ENCODE peak calls at places on chromosomes 13 and 19, in nine cellular contexts. M, P, I, U, Z, Y, H, E and B are unnamed samples.

GRCh38 chr13:100508996-100509395 is 79.6 kb downstream of the GGACT start:
- DNase-seq in P (no peak), E (no peak), H (no peak), U (no peak), M (no peak), I (no peak), Z (no peak), Y (no peak), B (no peak)

GRCh38 chr13:67070306-67070705 is 159.8 kb downstream of the PCDH9 start:
- DNase-seq in Z (no peak), H (no peak), Y (no peak), M (no peak), I (no peak), P (no peak), E (no peak), U (no peak), B (no peak)

GRCh38 chr19:40190891-40191835 is at the start of gene MAP3K10:
- DNase-seq in P (peak), I (peak), H (peak), E (peak), Y (peak), M (peak), Z (peak), U (peak), B (peak)

GRCh38 chr19:12838182-12838890 is at the start of gene MAST1:
- DNase-seq in Y (peak), H (peak), E (no peak), P (peak), U (no peak), I (no peak), M (no peak), Z (peak), B (no peak)

GRCh38 chr19:33250500-33250899 is 24.9 kb upstream of the SLC7A10 start:
- DNase-seq in Z (no peak), P (no peak), M (no peak), E (no peak), U (peak), H (no peak), Y (no peak), I (no peak), B (no peak)

GRCh38 chr19:50554212-50554611 is 14.0 kb downstream of the LRRC4B start:
- DNase-seq in I (no peak), M (no peak), U (no peak), H (no peak), Z (no peak), E (no peak), P (no peak), Y (no peak), B (no peak)

GRCh38 chr13:80132741-80133601 is 208.0 kb downstream of the SPRY2 start:
- DNase-seq in Y (peak), Z (peak), E (peak), M (peak), H (peak), U (peak), P (peak), I (peak), B (no peak)

GRCh38 chr19:55309437-55309836 is 15.7 kb downstream of the TMEM150B start:
- DNase-seq in P (no peak), H (no peak), Z (no peak), E (no peak), M (no peak), I (no peak), U (no peak), Y (no peak), B (no peak)

GRCh38 chr19:13744179-13744578 is 20.1 kb upstream of the MRI1 start:
- DNase-seq in M (no peak), P (no peak), E (no peak), U (no peak), I (no peak), Z (no peak), Y (no peak), H (no peak), B (no peak)

GRCh38 chr13:29369060-29369743 is 226.3 kb downstream of the SLC7A1 start:
- DNase-seq in Y (peak), P (no peak), U (no peak), H (no peak), E (peak), Z (peak), I (no peak), M (peak), B (no peak)

GRCh38 chr13:111912453-111912866 is 154.5 kb upstream of the SOX1 start:
- DNase-seq in H (no peak), P (no peak), Y (no peak), E (no peak), M (no peak), Z (no peak), I (no peak), U (no peak), B (no peak)

GRCh38 chr13:63198076-63198475 is 1782.4 kb upstream of the PCDH20 start:
- DNase-seq in I (no peak), U (no peak), Y (no peak), M (peak), E (peak), H (peak), Z (no peak), P (no peak), B (no peak)

GRCh38 chr19:16541526-16542044 is 652 bp downstream of the CHERP start:
- DNase-seq in I (no peak), P (no peak), E (no peak), Y (no peak), U (no peak), M (peak), Z (no peak), H (no peak), B (no peak)

GRCh38 chr19:42942187-42942789 is 5.3 kb upstream of the PSG7 start:
- DNase-seq in U (no peak), I (no peak), P (no peak), Z (peak), Y (no peak), E (peak), M (peak), H (no peak), B (no peak)

GRCh38 chr19:43265664-43266025 is 3.7 kb downstream of the PSG9 start:
- DNase-seq in I (no peak), M (peak), P (no peak), H (no peak), Y (no peak), Z (no peak), U (no peak), E (no peak), B (no peak)

GRCh38 chr13:35179494-35179893 is 237.4 kb downstream of the NBEA start:
- DNase-seq in E (peak), M (no peak), Y (no peak), P (no peak), U (no peak), I (no peak), H (no peak), Z (peak), B (no peak)

GRCh38 chr13:91950803-91951202 is 552.4 kb downstream of the GPC5 start:
- DNase-seq in E (no peak), I (no peak), U (no peak), Z (no peak), Y (no peak), M (no peak), P (no peak), H (no peak), B (no peak)

GRCh38 chr19:45152504-45153338 is 8.1 kb downstream of the NKPD1 start:
- DNase-seq in Z (no peak), M (peak), H (peak), U (peak), P (peak), I (peak), E (peak), Y (peak), B (no peak)

GRCh38 chr13:108361769-108362168 is 92.3 kb downstream of the TNFSF13B start:
- DNase-seq in Z (no peak), H (no peak), I (no peak), U (no peak), E (no peak), M (no peak), Y (no peak), P (no peak), B (no peak)

GRCh38 chr13:79548886-79549285 is 67.9 kb downstream of the NDFIP2 start:
- DNase-seq in M (peak), Y (no peak), Z (peak), I (no peak), P (no peak), E (no peak), H (no peak), U (no peak), B (no peak)

GRCh38 chr13:102333320-102334181 is 68.3 kb downstream of the FGF14 start:
- DNase-seq in U (no peak), Z (no peak), Y (no peak), E (no peak), I (no peak), P (no peak), M (no peak), H (no peak), B (no peak)

GRCh38 chr13:28392896-28393295 is 102.0 kb downstream of the FLT1 start:
- DNase-seq in H (no peak), Z (no peak), E (no peak), M (no peak), Y (no peak), P (no peak), U (no peak), I (no peak), B (no peak)

GRCh38 chr13:105446197-105446596 is 1089.3 kb downstream of the EFNB2 start:
- DNase-seq in P (no peak), I (no peak), Y (no peak), E (no peak), Z (no peak), U (no peak), H (no peak), M (peak), B (no peak)

GRCh38 chr19:16594131-16594586 is 21.9 kb upstream of the SLC35E1 start:
- DNase-seq in H (no peak), P (no peak), Y (no peak), E (no peak), I (no peak), Z (no peak), M (no peak), U (no peak), B (no peak)

GRCh38 chr13:102401305-102401704 is 543 bp downstream of the FGF14 start:
- DNase-seq in Z (no peak), P (no peak), E (peak), M (no peak), H (no peak), I (no peak), U (no peak), Y (no peak), B (no peak)

GRCh38 chr13:85137516-85137915 is 661.7 kb downstream of the SLITRK6 start:
- DNase-seq in H (no peak), E (no peak), M (no peak), Z (no peak), U (no peak), I (no peak), P (no peak), Y (no peak), B (no peak)

GRCh38 chr19:30266687-30267086 is 105.5 kb upstream of the ZNF536 start:
- DNase-seq in Y (no peak), I (no peak), U (no peak), M (no peak), Z (no peak), P (no peak), E (no peak), H (no peak), B (no peak)

GRCh38 chr13:50153888-50154287 is 138.6 kb downstream of the KCNRG start:
- DNase-seq in M (no peak), H (no peak), I (no peak), E (no peak), Z (no peak), U (no peak), Y (no peak), P (no peak), B (no peak)

GRCh38 chr13:114281351-114282142 is at the start of gene UPF3A:
- DNase-seq in P (peak), Z (peak), U (peak), I (peak), H (peak), M (peak), E (peak), Y (peak), B (peak)

GRCh38 chr19:30228726-30229523 is 143.3 kb upstream of the ZNF536 start:
- DNase-seq in H (no peak), Y (no peak), U (no peak), E (no peak), P (no peak), I (no peak), Z (no peak), M (peak), B (no peak)

GRCh38 chr19:4759388-4760284 is 31.9 kb upstream of the FEM1A start:
- DNase-seq in E (peak), Z (peak), P (peak), M (peak), Y (peak), U (peak), H (peak), I (peak), B (peak)

GRCh38 chr13:111902726-111903125 is 164.2 kb upstream of the SOX1 start:
- DNase-seq in Y (no peak), E (no peak), P (no peak), Z (no peak), M (no peak), U (no peak), I (no peak), H (no peak), B (no peak)

GRCh38 chr19:38714354-38714778 is 29.9 kb downstream of the CAPN12 start:
- DNase-seq in I (no peak), M (no peak), E (no peak), H (no peak), Y (no peak), Z (no peak), U (peak), P (no peak), B (no peak)
- H3K27ac ChIP-seq in I (peak), M (peak), E (no peak), H (no peak), Y (no peak), Z (no peak), U (peak), P (peak), B (peak)

DNA sequence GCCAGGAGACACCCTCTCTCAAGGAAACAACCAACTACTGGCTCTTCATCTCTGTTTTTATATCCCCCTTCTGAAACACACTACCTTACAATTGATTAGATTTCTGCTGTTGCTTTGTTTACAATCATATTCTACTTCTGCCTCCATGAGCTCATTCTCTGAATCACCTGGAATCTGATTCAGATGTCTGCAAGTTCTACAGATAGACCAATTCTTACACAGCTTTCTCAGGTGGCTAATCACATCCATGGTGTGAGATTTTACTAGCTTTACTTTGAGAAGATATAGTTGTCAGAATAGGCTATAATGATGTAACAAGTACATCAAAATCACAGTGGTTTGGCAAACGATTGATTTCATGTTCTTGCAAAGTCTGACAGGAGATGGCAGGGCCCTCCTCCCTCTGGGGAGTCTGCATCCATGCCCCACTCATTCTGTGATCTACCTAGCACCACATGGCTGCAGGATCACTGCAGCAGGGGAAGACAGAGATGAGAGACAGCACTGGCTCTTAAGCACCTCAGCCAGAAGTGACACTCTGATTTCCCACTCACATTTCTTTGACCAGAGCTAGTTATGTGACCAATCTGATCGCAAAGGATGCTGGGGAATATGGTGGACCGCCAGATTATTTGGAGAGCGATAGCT is 243.7 kb downstream of the FOXO1 start:
- DNase-seq in P (no peak), Y (no peak), Z (no peak), U (no peak), I (no peak), E (no peak), M (no peak), H (no peak), B (no peak)
- H3K27ac ChIP-seq in P (no peak), Y (no peak), Z (no peak), U (no peak), I (no peak), E (no peak), M (no peak), H (no peak), B (no peak)

DNA sequence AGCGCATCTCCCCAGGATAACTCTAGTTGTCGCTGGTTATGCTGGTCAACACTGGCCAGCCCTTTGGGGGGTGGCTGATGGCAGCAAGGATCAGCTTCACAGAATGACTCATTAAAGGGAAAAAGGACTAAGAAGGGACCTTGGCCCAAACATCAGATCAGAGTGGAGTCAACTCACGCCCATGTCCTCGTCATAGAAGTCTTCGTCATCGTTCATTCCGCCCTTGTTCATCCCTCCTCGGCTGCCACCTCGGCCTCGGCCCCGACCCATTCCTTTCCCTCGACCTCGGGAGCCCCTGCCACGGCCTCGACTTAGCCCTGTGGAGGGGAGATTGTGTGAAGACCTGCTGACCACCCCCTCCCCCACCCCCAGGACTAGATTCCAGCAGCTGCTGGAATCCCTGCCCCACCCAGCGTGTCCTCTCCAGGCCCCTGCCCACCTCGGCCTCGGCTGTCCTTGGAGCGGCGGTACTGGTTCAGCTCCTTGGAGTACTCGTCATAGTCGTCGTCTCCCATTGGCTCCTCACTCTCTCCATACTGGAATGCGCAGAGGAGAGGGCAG is 28.6 kb downstream of the ZC3H4 start:
- DNase-seq in E (no peak), P (no peak), Y (no peak), H (no peak), I (no peak), Z (no peak), U (no peak), M (no peak), B (no peak)
- H3K27ac ChIP-seq in E (no peak), P (no peak), Y (no peak), H (no peak), I (no peak), Z (no peak), U (no peak), M (no peak), B (no peak)

GRCh38 chr19:20107301-20107700 is 29.5 kb downstream of the ZNF90 start:
- DNase-seq in H (no peak), Z (no peak), E (no peak), M (no peak), I (no peak), Y (no peak), P (no peak), U (no peak), B (no peak)
- H3K27ac ChIP-seq in H (no peak), Z (no peak), E (no peak), M (no peak), I (no peak), Y (no peak), P (no peak), U (no peak), B (no peak)

DNA sequence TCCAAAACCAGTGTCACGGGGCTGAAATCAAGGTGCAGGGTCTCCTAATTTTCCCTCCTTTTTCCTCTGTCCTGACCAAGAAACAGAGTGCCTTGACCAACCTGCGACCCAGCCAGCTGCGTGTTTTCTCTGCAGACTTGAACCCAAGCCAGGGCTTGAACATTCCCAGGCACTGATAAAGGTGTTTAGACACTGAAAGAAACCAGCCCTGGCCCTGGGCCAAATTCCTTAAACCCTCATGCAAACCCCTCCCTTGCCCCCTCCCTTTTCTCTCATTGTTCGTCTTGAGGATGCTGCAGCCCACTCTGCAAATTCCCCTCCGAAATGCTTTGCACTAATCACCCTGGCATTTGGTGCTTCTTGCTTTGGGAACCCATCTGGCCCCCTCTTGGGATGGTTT is 9.5 kb upstream of the FFAR2 start:
- DNase-seq in U (no peak), I (no peak), H (no peak), P (no peak), E (no peak), M (no peak), Y (no peak), Z (no peak), B (no peak)
- H3K27ac ChIP-seq in U (no peak), I (no peak), H (no peak), P (no peak), E (no peak), M (no peak), Y (no peak), Z (no peak), B (no peak)